ENCODE peak calls at places on chromosome 9, in seven cellular contexts. J is choroid plexus epithelial cell; E is AG10803; V is fibroblast of lung; L is astrocyte of the spinal cord; G is CD8-positive, alpha-beta T cell; M is neural crest cell. K is an unnamed sample.

GRCh38 chr9:72185561-72185960 is 36.3 kb downstream of the GDA start:
- DNase-seq in J (no peak), E (no peak), V (no peak), L (no peak), G (no peak), M (no peak), K (no peak)

GRCh38 chr9:115022760-115023434 is 92.5 kb upstream of the TNFSF8 start:
- DNase-seq in J (peak; percentile 62), E (peak; percentile 96), V (peak; percentile 35), L (peak; percentile 86), G (no peak), M (no peak), K (peak; percentile 36)

GRCh38 chr9:114031948-114032688 is 46.0 kb downstream of the AMBP start:
- DNase-seq in J (no peak), E (no peak), V (no peak), L (no peak), G (no peak), M (no peak), K (no peak)

GRCh38 chr9:2928386-2928785 is 84.5 kb upstream of the PUM3 start:
- DNase-seq in J (no peak), E (no peak), V (no peak), L (no peak), G (no peak), M (no peak), K (no peak)

GRCh38 chr9:79658926-79659325 is 87.2 kb downstream of the TLE4 start:
- DNase-seq in J (no peak), E (no peak), V (no peak), L (no peak), G (no peak), M (no peak), K (no peak)

GRCh38 chr9:112846528-112847488 is 43.9 kb downstream of the SLC46A2 start:
- DNase-seq in J (no peak), E (peak; percentile 65), V (peak; percentile 76), L (peak; percentile 23), G (no peak), M (no peak), K (peak; percentile 49)

GRCh38 chr9:22047596-22047995 is 38.5 kb upstream of the CDKN2B start:
- DNase-seq in J (no peak), E (peak; percentile 18), V (no peak), L (no peak), G (no peak), M (no peak), K (no peak)

GRCh38 chr9:1871486-1872181 is 143.5 kb upstream of the SMARCA2 start:
- DNase-seq in J (peak; percentile 5), E (peak; percentile 46), V (no peak), L (no peak), G (no peak), M (no peak), K (peak; percentile 1)

GRCh38 chr9:120151806-120152205 is 428.2 kb downstream of the CDK5RAP2 start:
- DNase-seq in J (no peak), E (no peak), V (no peak), L (no peak), G (no peak), M (no peak), K (no peak)

GRCh38 chr9:37034320-37034937 is 361 bp upstream of the PAX5 start:
- DNase-seq in J (no peak), E (no peak), V (no peak), L (no peak), G (no peak), M (no peak), K (no peak)
- TF ChIP-seq CTCF in J (no peak), E (no peak), V (no peak), L (no peak), G (no peak), M (peak; percentile 53), K (no peak)

DNA sequence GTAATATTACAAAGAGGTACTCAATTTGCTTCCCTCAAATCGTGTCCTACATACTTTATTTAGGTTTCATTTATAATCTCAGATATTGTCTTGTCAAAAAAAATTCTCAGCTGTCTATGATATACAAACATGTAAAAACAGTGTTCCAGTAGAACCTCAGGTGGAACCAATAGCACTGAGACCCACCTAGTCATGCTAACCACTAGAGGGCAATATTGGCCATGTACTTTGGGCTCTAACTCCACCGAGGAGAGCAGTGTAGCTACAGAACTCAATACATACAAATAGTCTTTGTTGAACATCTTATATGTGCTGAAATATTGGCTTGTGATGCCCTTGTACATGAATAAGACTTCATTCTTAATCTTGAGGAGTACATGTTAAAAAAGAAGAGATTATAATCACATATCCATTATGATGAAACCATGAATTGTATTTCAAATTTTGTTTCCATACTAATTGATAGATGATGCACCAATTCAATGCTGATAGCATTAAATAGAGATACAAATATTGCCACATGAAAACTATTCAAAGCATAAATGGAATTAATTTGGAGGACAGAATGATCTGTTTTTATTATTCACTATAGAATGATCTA is 71.2 kb upstream of the CNTLN start:
- DNase-seq in J (peak; percentile 86), E (peak; percentile 55), V (peak; percentile 71), L (peak; percentile 53), G (no peak), M (no peak), K (peak; percentile 74)
- TF ChIP-seq CTCF in J (peak; percentile 93), E (peak; percentile 89), V (peak; percentile 87), L (peak; percentile 85), G (no peak), M (peak; percentile 87), K (peak; percentile 97)

GRCh38 chr9:6307551-6308096 is 20.6 kb upstream of the TPD52L3 start:
- DNase-seq in J (peak; percentile 5), E (no peak), V (no peak), L (no peak), G (no peak), M (no peak), K (peak; percentile 31)

GRCh38 chr9:6302417-6302816 is 25.8 kb upstream of the TPD52L3 start:
- DNase-seq in J (peak; percentile 57), E (no peak), V (no peak), L (no peak), G (no peak), M (no peak), K (peak; percentile 40)

GRCh38 chr9:6304232-6304631 is 23.9 kb upstream of the TPD52L3 start:
- DNase-seq in J (no peak), E (no peak), V (no peak), L (no peak), G (no peak), M (no peak), K (no peak)

DNA sequence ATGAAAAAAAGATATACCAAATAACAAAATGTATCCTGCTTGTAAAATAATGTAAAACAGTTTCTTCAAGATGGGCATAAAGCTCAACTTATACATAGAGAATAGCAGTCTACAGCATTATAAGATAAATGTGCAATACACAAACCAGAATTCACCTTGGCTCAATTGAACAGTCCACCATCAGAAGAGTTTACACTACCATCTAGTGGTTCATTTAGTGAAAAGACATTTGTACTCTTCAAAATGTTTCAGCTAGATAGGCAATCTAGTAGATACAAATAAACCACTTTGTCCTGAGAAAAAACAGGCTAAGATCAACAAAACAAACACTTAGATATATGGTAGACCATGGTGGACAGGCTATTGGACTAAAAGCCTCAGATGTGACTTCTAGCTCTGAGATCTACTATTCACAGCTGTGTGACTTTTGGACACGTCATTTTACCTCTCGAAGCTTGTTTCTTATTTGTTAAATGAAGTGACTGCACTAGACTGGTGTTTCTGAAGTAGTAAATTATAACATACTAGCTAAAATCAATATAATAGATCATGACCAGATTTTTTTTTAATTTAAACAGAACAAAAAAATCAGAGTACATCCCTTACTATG is 22.1 kb upstream of the TPD52L3 start:
- DNase-seq in J (peak; percentile 79), E (peak; percentile 55), V (peak; percentile 65), L (peak; percentile 44), G (no peak), M (no peak), K (peak; percentile 81)
- TF ChIP-seq CTCF in J (peak; percentile 62), E (peak; percentile 74), V (peak; percentile 44), L (peak; percentile 46), G (no peak), M (peak; percentile 76), K (peak; percentile 62)

DNA sequence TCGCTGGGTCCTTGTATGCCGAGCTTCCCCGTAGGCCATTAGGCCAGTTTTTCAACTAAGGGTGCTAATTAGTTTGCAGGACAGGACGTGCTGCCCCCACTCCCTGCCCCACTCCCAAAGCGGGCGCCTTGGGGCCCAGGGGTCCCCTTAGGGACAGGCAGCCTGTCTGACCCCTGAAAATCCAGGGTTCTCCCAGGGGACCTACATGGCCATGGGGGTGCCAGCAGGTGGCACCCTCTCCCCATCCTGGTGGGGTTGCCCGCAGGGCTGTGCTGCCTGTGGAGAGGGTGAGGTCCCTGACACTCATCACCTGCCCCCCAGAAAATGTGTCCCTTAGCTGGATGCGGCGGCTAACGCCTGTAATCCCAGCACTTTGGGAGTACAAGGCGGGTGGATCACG is 8.5 kb upstream of the CCDC187 start:
- DNase-seq in J (peak; percentile 61), E (peak; percentile 45), V (peak; percentile 68), L (peak; percentile 23), G (peak; percentile 40), M (no peak), K (peak; percentile 55)
- TF ChIP-seq CTCF in J (peak; percentile 78), E (peak; percentile 74), V (peak; percentile 86), L (peak; percentile 75), G (peak; percentile 40), M (peak; percentile 60), K (peak; percentile 65)

DNA sequence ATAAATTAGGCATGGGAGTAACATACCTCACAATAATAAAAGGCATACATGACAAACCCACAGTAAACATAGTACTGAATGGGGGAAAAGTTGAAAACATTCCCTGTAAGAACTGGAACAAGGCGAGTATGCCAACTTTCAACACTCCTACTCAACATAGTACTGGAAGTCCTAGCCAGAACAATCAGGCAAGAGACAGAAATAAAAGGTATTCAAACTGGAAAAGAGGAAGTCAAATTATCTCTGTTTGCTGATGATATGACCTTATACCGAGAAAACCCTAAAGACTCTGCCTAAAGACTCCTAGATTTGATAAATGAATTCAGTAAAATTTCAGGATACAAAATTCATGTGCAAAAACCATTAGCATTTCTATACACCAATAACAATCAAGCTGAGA is 167.7 kb downstream of the TMEM38B start:
- DNase-seq in J (no peak), E (no peak), V (no peak), L (no peak), G (no peak), M (no peak), K (no peak)
- TF ChIP-seq CTCF in J (no peak), E (no peak), V (no peak), L (no peak), G (no peak), M (no peak), K (no peak)

K was measured in fibroblast of pulmonary artery.